ENCODE peak calls at places on chromosomes 1 and 21, in four cellular contexts. O, Q, E and H are unnamed samples.

GRCh38 chr1:45545019-45545493 is 5.6 kb upstream of the AKR1A1 start:
- DNase-seq in O (no peak), Q (no peak), E (no peak), H (peak; percentile 50)

GRCh38 chr21:15051652-15052554 is 12.9 kb downstream of the NRIP1 start:
- DNase-seq in O (no peak), Q (no peak), E (no peak), H (peak; percentile 31)

GRCh38 chr1:155607708-155608107 is 2.3 kb upstream of the MSTO1 start:
- DNase-seq in O (no peak), Q (no peak), E (no peak), H (no peak)

GRCh38 chr1:148372731-148373130 is 110.4 kb downstream of the PPIAL4G start:
- DNase-seq in O (no peak), Q (no peak), E (no peak), H (no peak)

GRCh38 chr1:3105167-3105863 is 36.3 kb downstream of the PRDM16 start:
- DNase-seq in O (peak; percentile 81), Q (no peak), E (peak; percentile 91), H (no peak)

GRCh38 chr1:1345860-1346500 is 3.2 kb downstream of the DVL1 start:
- DNase-seq in O (no peak), Q (no peak), E (no peak), H (no peak)

GRCh38 chr1:156856282-156856785 is 2.6 kb downstream of the INSRR start:
- DNase-seq in O (no peak), Q (no peak), E (no peak), H (no peak)

GRCh38 chr1:97243973-97244560 is 522.5 kb downstream of the PTBP2 start:
- DNase-seq in O (no peak), Q (peak; percentile 42), E (no peak), H (no peak)

GRCh38 chr1:39987869-39988268 is 32.9 kb downstream of the MFSD2A start:
- DNase-seq in O (no peak), Q (peak; percentile 12), E (no peak), H (no peak)

GRCh38 chr1:51648180-51649109 is 31.6 kb downstream of the OSBPL9 start:
- DNase-seq in O (no peak), Q (peak; percentile 85), E (peak; percentile 42), H (no peak)

GRCh38 chr1:101311146-101311892 is 74.5 kb downstream of the S1PR1 start:
- DNase-seq in O (no peak), Q (no peak), E (no peak), H (no peak)

GRCh38 chr1:21329209-21329844 is 39.1 kb upstream of the ECE1 start:
- DNase-seq in O (no peak), Q (no peak), E (no peak), H (no peak)

GRCh38 chr1:220544901-220545303 is 17.0 kb downstream of the MARK1 start:
- DNase-seq in O (no peak), Q (peak; percentile 25), E (peak; percentile 67), H (no peak)

GRCh38 chr1:218815076-218815475 is 358.6 kb upstream of the LYPLAL1 start:
- DNase-seq in O (no peak), Q (no peak), E (no peak), H (no peak)

GRCh38 chr1:5640845-5641244 is 351.4 kb downstream of the NPHP4 start:
- DNase-seq in O (no peak), Q (no peak), E (peak; percentile 43), H (no peak)

GRCh38 chr1:47764461-47765046 is 232.6 kb downstream of the TRABD2B start:
- DNase-seq in O (no peak), Q (no peak), E (no peak), H (no peak)

GRCh38 chr1:226474443-226475111 is 66.7 kb upstream of the PARP1 start:
- DNase-seq in O (no peak), Q (no peak), E (peak; percentile 59), H (no peak)

GRCh38 chr1:14732726-14733052 is 134.2 kb downstream of the KAZN start:
- DNase-seq in O (no peak), Q (no peak), E (no peak), H (no peak)

GRCh38 chr1:9181990-9182783 is 52.4 kb upstream of the H6PD start:
- DNase-seq in O (no peak), Q (peak; percentile 56), E (peak; percentile 62), H (peak; percentile 75)

GRCh38 chr1:235051521-235051920 is 77.1 kb downstream of the TOMM20 start:
- DNase-seq in O (no peak), Q (no peak), E (no peak), H (no peak)

GRCh38 chr1:153387785-153388184 is 3.1 kb downstream of the S100A8 start:
- DNase-seq in O (no peak), Q (no peak), E (no peak), H (no peak)

GRCh38 chr1:156308078-156308477 is 9.0 kb upstream of the VHLL start:
- DNase-seq in O (no peak), Q (peak; percentile 37), E (no peak), H (no peak)

GRCh38 chr1:2861143-2861987 is 59.9 kb upstream of the TTC34 start:
- DNase-seq in O (no peak), Q (no peak), E (no peak), H (no peak)

GRCh38 chr21:45152265-45152746 is 77.9 kb downstream of the ADARB1 start:
- DNase-seq in O (peak; percentile 51), Q (no peak), E (peak; percentile 71), H (peak; percentile 74)

GRCh38 chr1:226655251-226656163 is 83.6 kb downstream of the ITPKB start:
- DNase-seq in O (no peak), Q (no peak), E (peak; percentile 63), H (no peak)

GRCh38 chr1:52880226-52880625 is 37.7 kb downstream of the ZYG11A start:
- DNase-seq in O (no peak), Q (no peak), E (no peak), H (no peak)

GRCh38 chr1:30658014-30658336 is 65.4 kb downstream of the MATN1 start:
- DNase-seq in O (no peak), Q (no peak), E (no peak), H (no peak)

GRCh38 chr1:67683306-67683705 is 1.7 kb upstream of the GADD45A start:
- DNase-seq in O (no peak), Q (peak; percentile 86), E (no peak), H (no peak)

GRCh38 chr1:84996846-84997666 is at the start of gene MCOLN2:
- DNase-seq in O (peak; percentile 41), Q (peak; percentile 10), E (peak; percentile 65), H (peak; percentile 88)

GRCh38 chr1:54872041-54872342 is 15.0 kb downstream of the DHCR24 start:
- DNase-seq in O (no peak), Q (no peak), E (no peak), H (no peak)

GRCh38 chr1:11707621-11708276 is 16.2 kb downstream of the DRAXIN start:
- DNase-seq in O (no peak), Q (no peak), E (peak; percentile 54), H (no peak)

GRCh38 chr1:40059292-40059959 is 18.9 kb downstream of the CAP1 start:
- DNase-seq in O (no peak), Q (peak; percentile 88), E (peak; percentile 74), H (no peak)

GRCh38 chr21:40272037-40272436 is 404.8 kb downstream of the PCP4 start:
- DNase-seq in O (no peak), Q (no peak), E (no peak), H (no peak)

DNA sequence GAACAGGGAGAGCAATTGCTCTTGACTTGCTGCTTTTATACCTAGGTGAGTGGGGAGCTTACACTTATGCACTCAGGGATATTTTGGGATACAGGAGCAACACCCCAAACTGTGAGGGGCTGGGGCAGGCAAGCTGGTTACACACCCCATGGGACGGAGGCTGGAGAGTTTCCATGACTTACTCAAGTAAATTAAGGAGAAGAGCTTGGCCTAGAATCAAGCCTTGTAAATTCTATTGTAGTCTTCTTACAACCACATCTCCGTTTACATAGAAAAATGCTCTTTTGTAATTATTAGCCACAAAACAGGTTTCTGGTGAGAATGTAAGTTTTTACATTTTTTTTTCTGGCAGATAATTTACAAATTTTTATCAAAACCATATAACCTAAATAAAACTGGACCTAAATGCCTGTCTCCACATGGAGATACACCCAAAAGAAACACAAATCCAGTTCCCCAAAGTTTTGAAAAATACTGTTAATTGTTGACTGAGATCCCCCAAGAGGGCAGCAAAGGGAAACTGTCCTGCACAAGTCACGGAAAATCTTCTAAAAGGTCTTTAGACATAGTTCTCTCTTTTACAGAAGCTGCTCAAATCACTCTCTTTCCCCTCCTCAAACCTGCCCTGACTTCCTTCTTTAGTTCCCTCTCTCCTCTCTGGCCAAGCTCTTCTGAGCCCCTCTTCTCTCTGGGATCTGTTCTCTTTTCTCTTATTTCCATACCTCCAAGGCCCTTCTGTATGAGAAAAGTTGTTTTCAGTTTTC is 134.0 kb downstream of the HIVEP3 start:
- DNase-seq in O (no peak), Q (no peak), E (no peak), H (no peak)
- TF ChIP-seq CTCF in O (no peak), Q (no peak), E (no peak), H (no peak)

GRCh38 chr1:120178799-120179419 is 2.6 kb upstream of the SEC22B start:
- DNase-seq in O (no peak), Q (peak; percentile 18), E (peak; percentile 21), H (no peak)
- TF ChIP-seq CTCF in O (no peak), Q (no peak), E (no peak), H (no peak)

GRCh38 chr1:7234471-7234755 is 449.2 kb downstream of the CAMTA1 start:
- DNase-seq in O (no peak), Q (no peak), E (no peak), H (no peak)
- TF ChIP-seq CTCF in O (no peak), Q (no peak), E (no peak), H (no peak)

DNA sequence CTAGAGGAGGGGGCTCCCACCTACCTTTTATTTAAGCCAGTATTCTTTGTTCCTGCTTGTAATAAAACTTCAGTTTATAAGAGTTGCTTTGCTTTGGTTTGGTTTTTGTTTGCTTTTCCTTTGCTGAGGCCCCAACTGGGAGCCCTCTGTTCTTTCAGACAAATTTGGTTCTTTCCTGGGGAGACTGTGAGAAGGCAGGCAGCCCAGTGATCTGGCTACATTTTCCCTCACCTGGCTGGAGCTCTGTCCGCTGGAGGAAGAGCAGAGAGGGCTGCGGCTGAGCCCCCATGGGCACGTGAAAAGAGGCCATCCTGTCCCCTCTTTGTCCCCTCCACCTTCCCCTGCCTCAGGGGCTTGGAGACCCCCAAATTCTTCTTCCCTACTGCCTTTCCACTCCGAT is 7.3 kb upstream of the SFN start:
- DNase-seq in O (no peak), Q (no peak), E (no peak), H (no peak)
- TF ChIP-seq CTCF in O (no peak), Q (no peak), E (no peak), H (no peak)